ENCODE peak calls at places on chromosomes 6 and 20, in ten cellular contexts. P is IMR-90; E is fibroblast of lung; R is CD8-positive, alpha-beta T cell; W is heart left ventricle; T is SJSA1; Q is dorsolateral prefrontal cortex; N is A549; X is upper lobe of right lung; A is cardiac muscle cell. L is an unnamed sample.

GRCh38 chr6:108106261-108106660 is 31.7 kb upstream of the OSTM1 start:
- DNase-seq in E (no peak), Q (no peak), P (no peak), T (no peak), X (no peak), N (no peak), A (no peak), W (no peak), R (no peak), L (no peak)

GRCh38 chr20:40291483-40291882 is 397.6 kb downstream of the MAFB start:
- DNase-seq in X (no peak), N (no peak), W (no peak), T (no peak), E (no peak), A (no peak), P (no peak), R (no peak), Q (no peak), L (no peak)

GRCh38 chr6:75215291-75215690 is 9.4 kb upstream of the COL12A1 start:
- DNase-seq in X (no peak), A (no peak), Q (no peak), P (no peak), T (no peak), N (no peak), R (no peak), W (no peak), E (no peak), L (no peak)

GRCh38 chr6:40436685-40437604 is 150.2 kb downstream of the LRFN2 start:
- DNase-seq in Q (no peak), A (peak), R (no peak), E (peak), P (no peak), T (no peak), W (peak), X (no peak), N (no peak), L (peak)

GRCh38 chr6:13395272-13396237 is 67.2 kb upstream of the TBC1D7 start:
- DNase-seq in R (no peak), E (peak), N (peak), Q (peak), W (peak), X (no peak), P (peak), A (peak), T (peak), L (peak)

GRCh38 chr6:32950449-32950848 is 2.4 kb downstream of the HLA-DMA start:
- DNase-seq in E (no peak), A (no peak), N (no peak), T (no peak), X (no peak), Q (no peak), R (no peak), W (no peak), P (no peak), L (no peak)

GRCh38 chr20:11952621-11953020 is 34.9 kb downstream of the BTBD3 start:
- DNase-seq in P (peak), E (peak), N (no peak), A (no peak), T (no peak), W (no peak), R (no peak), Q (no peak), X (no peak), L (no peak)

GRCh38 chr6:130423044-130423443 is 57.2 kb downstream of the TMEM200A start:
- DNase-seq in E (no peak), W (no peak), P (peak), T (no peak), Q (no peak), R (no peak), X (no peak), N (no peak), A (no peak), L (no peak)

GRCh38 chr6:88989215-88989614 is 25.8 kb upstream of the RNGTT start:
- DNase-seq in P (peak), A (peak), W (no peak), E (peak), Q (no peak), R (no peak), N (peak), T (no peak), X (no peak), L (no peak)

GRCh38 chr20:8342401-8342800 is 210.3 kb downstream of the PLCB1 start:
- DNase-seq in X (no peak), Q (no peak), E (no peak), N (no peak), P (no peak), W (no peak), R (no peak), A (no peak), T (no peak), L (no peak)

GRCh38 chr6:143276436-143276835 is 174.1 kb downstream of the ADAT2 start:
- DNase-seq in P (no peak), N (no peak), W (no peak), E (no peak), R (no peak), X (no peak), Q (no peak), T (no peak), A (no peak), L (no peak)

GRCh38 chr6:13427838-13428527 is 59.4 kb downstream of the GFOD1 start:
- DNase-seq in T (no peak), W (no peak), R (peak), Q (no peak), X (no peak), N (no peak), P (no peak), A (no peak), E (no peak), L (peak)

GRCh38 chr6:86683132-86683908 is 254.0 kb upstream of the HTR1E start:
- DNase-seq in P (no peak), E (no peak), R (no peak), T (no peak), Q (no peak), A (no peak), W (no peak), X (no peak), N (no peak), L (no peak)

GRCh38 chr6:6810727-6811126 is 222.2 kb downstream of the LY86 start:
- DNase-seq in A (no peak), R (no peak), P (no peak), X (no peak), N (no peak), W (no peak), Q (no peak), E (no peak), T (no peak), L (no peak)

GRCh38 chr20:49713779-49714712 is at the start of gene B4GALT5:
- DNase-seq in R (peak), A (peak), N (peak), E (peak), W (peak), Q (peak), X (peak), T (peak), P (peak), L (peak)

GRCh38 chr20:9140172-9140760 is 71.4 kb downstream of the PLCB4 start:
- DNase-seq in Q (no peak), N (no peak), T (no peak), A (no peak), E (peak), P (no peak), X (no peak), W (no peak), R (no peak), L (no peak)

GRCh38 chr6:135995160-135995898 is 143.8 kb downstream of the PDE7B start:
- DNase-seq in T (no peak), P (peak), Q (no peak), N (peak), W (no peak), X (no peak), E (peak), R (no peak), A (peak), L (no peak)

GRCh38 chr20:6381887-6382286 is 259.1 kb upstream of the FERMT1 start:
- DNase-seq in X (no peak), T (no peak), R (no peak), N (peak), E (peak), A (peak), Q (no peak), W (no peak), P (peak), L (no peak)

GRCh38 chr20:46192376-46192944 is 74.3 kb downstream of the CD40 start:
- DNase-seq in W (no peak), E (no peak), P (no peak), N (no peak), A (no peak), X (no peak), Q (no peak), R (no peak), T (no peak), L (no peak)

GRCh38 chr20:46406986-46407670 is 713 bp upstream of the ELMO2 start:
- DNase-seq in R (peak), N (no peak), A (peak), P (peak), Q (peak), T (peak), W (peak), E (peak), X (peak), L (peak)

GRCh38 chr6:5095236-5095635 is 10.1 kb downstream of the PPP1R3G start:
- DNase-seq in T (no peak), W (no peak), N (no peak), Q (no peak), A (no peak), X (no peak), P (peak), E (peak), R (no peak), L (no peak)

DNA sequence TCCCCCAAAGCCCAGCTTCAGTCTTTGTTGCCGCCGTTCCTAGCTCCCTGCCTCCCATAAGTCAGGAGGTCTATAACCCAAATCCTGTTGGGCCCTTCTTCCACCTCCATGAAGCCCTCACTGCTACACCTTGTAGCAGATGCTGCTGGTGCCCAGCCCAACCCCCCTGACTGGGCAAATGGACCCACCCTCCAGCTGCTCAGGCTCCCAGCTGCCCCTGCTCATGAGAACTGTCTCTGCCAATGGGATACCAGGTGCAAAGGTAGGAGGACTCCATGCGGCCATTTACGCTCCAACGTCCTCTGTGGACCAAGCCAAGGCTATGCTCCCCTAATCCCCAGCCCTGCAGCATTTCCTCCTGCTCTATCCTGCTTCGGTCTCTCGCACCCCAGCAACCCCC is 71.8 kb downstream of the JPH2 start:
- DNase-seq in E (no peak), X (no peak), T (no peak), W (no peak), R (no peak), Q (no peak), A (no peak), P (no peak), N (no peak), L (no peak)
- H3K27ac ChIP-seq in E (no peak), X (no peak), T (no peak), W (no peak), R (no peak), Q (no peak), A (no peak), P (no peak), N (no peak), L (no peak)

GRCh38 chr6:138450445-138450844 is 46.4 kb downstream of the HEBP2 start:
- DNase-seq in X (no peak), Q (no peak), E (no peak), T (no peak), P (no peak), N (no peak), R (no peak), A (no peak), W (no peak), L (no peak)

GRCh38 chr6:138451043-138451442 is 47.0 kb downstream of the HEBP2 start:
- DNase-seq in N (no peak), W (no peak), X (no peak), P (no peak), A (no peak), Q (no peak), E (no peak), R (no peak), T (no peak), L (no peak)

GRCh38 chr6:138456393-138456775 is 42.9 kb downstream of the NHSL1 start:
- DNase-seq in E (no peak), Q (no peak), X (no peak), A (no peak), R (no peak), N (no peak), W (no peak), P (no peak), T (no peak), L (no peak)

GRCh38 chr6:138454976-138455706 is 44.2 kb downstream of the NHSL1 start:
- DNase-seq in X (peak), R (peak), A (no peak), N (peak), Q (no peak), E (peak), W (no peak), T (no peak), P (no peak), L (peak)

GRCh38 chr6:138455746-138456392 is 43.4 kb downstream of the NHSL1 start:
- DNase-seq in R (no peak), W (no peak), X (no peak), T (no peak), Q (no peak), P (peak), N (peak), E (peak), A (peak), L (no peak)
- H3K27ac ChIP-seq in R (peak), W (no peak), X (peak), T (no peak), Q (no peak), P (no peak), N (peak), E (no peak), A (no peak), L (no peak)

GRCh38 chr6:158816329-158816728 is 2.8 kb downstream of the EZR start:
- DNase-seq in W (no peak), E (peak), Q (no peak), T (no peak), N (peak), A (no peak), R (no peak), X (no peak), P (no peak), L (no peak)
- H3K27ac ChIP-seq in W (peak), E (peak), Q (no peak), T (no peak), N (peak), A (peak), R (peak), X (peak), P (no peak), L (no peak)

GRCh38 chr20:48538856-48539255 is 288.9 kb downstream of the PREX1 start:
- DNase-seq in W (no peak), R (no peak), X (no peak), Q (no peak), N (no peak), A (no peak), T (no peak), E (peak), P (no peak), L (no peak)
- H3K27ac ChIP-seq in W (no peak), R (no peak), X (no peak), Q (no peak), N (peak), A (peak), T (no peak), E (no peak), P (no peak), L (no peak)

DNA sequence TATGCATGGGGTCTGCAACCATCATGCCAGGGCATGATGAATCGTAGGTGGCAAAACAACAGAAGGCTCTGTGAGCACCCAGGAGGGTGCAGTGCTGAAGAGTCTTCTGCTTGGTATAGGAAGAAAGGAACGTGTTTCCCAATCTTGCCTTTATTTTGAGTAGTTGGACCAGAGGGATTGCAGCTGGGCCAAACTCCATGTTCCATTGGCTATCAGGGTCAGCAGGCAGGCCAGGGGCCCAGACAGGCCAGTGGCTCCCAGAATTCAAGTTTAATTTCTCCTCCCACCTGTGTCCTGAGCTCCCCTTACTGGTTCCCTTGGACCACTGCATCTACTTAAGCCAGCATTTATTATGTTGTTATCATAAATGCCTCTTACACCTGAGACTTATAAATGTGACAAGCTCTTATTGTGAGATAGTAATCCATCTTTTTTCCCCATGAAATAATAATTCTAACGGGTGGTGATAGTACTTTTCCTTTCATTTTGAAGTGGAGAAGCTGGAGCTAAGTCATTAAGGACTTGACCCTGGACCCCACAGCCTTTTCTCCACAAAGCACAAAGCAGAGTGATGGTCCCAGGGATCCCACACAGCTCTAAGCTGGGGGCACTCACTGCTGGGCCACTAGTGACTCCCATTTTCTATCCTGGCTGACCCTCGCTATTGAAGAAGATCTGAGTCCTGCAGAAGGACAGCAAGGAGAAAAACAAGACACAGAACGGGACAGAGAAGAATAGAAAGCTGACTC is 809 bp upstream of the TRIM38 start:
- DNase-seq in P (no peak), Q (no peak), W (no peak), T (no peak), X (no peak), N (peak), E (no peak), R (no peak), A (no peak), L (peak)
- H3K27ac ChIP-seq in P (peak), Q (peak), W (peak), T (peak), X (peak), N (peak), E (peak), R (peak), A (no peak), L (peak)

DNA sequence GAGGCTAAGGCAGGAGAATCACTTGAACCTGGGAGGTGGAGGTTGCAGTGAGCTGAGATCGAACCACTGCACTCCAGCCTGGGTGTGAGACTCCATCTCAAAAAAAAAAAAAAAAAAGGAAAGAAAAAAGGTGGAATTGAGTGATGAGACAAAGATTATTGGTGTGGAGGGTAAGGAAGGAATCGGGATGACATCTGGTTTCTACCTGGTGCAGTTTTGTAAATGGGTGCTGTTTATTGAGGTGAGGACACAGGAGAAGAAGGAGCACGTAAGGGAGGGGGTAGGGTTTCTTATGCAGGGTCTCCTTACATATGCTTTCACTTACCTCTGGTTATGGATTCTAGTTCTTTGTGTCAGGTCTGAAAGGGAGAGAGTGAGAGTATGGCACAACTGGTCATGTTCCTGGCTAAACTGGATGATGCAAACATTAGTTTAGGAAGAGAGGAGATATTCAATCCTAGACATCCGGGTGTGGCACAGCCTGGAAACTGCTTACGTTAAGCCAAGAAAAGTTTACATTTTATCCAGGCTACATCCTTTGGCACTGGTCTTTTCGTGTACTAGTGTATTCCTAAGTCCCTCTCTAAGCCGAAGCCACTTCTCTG is 5.4 kb downstream of the RALY start:
- DNase-seq in X (no peak), Q (no peak), R (no peak), E (no peak), T (no peak), P (peak), W (no peak), A (no peak), N (no peak), L (no peak)
- H3K27ac ChIP-seq in X (no peak), Q (no peak), R (no peak), E (no peak), T (no peak), P (peak), W (no peak), A (no peak), N (no peak), L (no peak)

GRCh38 chr6:10595731-10596664 is 74.8 kb downstream of the GCNT2 start:
- DNase-seq in R (no peak), Q (no peak), X (no peak), E (peak), W (no peak), P (peak), T (peak), A (no peak), N (no peak), L (no peak)

GRCh38 chr6:10603265-10603664 is 82.1 kb downstream of the GCNT2 start:
- DNase-seq in W (peak), R (no peak), T (no peak), Q (no peak), X (peak), E (no peak), A (no peak), N (no peak), P (no peak), L (no peak)

GRCh38 chr6:10598084-10598960 is 77.2 kb downstream of the GCNT2 start:
- DNase-seq in X (no peak), Q (no peak), R (no peak), N (no peak), E (no peak), W (no peak), P (no peak), A (no peak), T (no peak), L (no peak)

GRCh38 chr6:10597499-10598001 is 76.4 kb downstream of the GCNT2 start:
- DNase-seq in Q (no peak), P (no peak), A (no peak), T (no peak), E (no peak), X (no peak), W (no peak), R (no peak), N (no peak), L (no peak)

DNA sequence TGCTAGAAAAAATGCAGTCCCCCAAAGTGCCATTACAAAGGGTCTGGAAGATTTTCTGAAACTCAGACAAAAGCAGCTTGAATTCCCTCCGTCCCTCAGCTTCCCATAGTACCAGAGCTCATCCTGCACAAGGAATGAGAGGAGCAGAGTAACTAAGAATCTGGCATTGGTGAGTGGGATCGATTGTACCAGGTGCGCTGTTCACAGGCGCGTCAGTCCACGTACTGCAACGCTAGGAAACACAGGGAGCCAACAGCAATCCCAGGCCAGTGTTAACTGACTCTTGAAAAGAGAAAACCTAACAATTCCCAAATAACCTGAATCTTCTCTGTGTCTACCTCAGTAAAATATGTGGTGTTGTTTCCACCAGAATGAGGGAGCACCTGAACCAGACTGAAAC is 77.9 kb downstream of the GCNT2 start:
- DNase-seq in R (no peak), E (no peak), Q (no peak), A (no peak), N (no peak), W (no peak), X (no peak), P (no peak), T (no peak), L (no peak)
- H3K27ac ChIP-seq in R (no peak), E (no peak), Q (no peak), A (peak), N (no peak), W (no peak), X (no peak), P (no peak), T (no peak), L (no peak)

DNA sequence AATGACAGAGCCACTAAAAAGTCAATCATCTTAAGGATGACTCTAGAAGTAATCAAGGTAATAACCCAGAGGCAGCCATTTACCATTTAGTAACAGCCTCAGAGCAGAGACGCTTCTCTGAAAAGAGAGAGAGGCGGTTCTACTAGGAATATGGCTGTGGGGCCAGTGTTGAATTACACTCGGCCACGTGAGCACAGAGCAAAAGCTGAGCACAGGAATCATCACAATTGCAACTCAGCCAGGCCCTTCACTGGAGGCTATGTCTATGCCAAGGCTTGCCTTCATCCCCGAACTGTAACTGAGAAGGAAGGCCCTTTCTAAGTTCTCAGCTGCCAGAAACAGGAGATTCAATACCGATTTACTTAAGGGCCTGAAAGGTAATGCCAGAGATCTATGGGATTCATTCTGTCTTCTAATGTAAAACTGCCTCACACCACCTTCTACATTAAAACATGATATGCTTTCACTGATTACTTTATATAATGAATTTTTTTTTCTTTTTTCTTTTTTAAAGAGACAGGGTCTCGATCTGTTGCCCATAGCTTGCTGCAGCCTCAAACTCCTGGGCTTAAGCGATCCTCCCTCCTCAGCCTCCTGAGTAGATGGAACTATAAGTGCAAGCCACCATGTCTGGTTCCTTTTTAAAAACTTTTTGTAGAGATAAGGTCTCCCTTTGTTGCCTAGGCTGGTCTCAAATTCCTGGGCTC is 67.6 kb downstream of the NUDT3 start:
- DNase-seq in R (no peak), A (peak), W (peak), N (no peak), T (no peak), X (no peak), Q (peak), P (peak), E (peak), L (peak)
- H3K27ac ChIP-seq in R (no peak), A (peak), W (peak), N (no peak), T (no peak), X (no peak), Q (no peak), P (no peak), E (no peak), L (no peak)